ENCODE peak calls at places on chromosomes 7 and 10, in nine cellular contexts. V is stimulated activated CD8-positive, alpha-beta memory T cell treated with anti-CD3 and anti-CD28 coated beads, Interleukin-7, amount 100 ng/mL, for 4 hours; G is right atrium auricular region; F is NCI-H1436; Y is RPMI8226; A is activated CD8-positive, alpha-beta memory T cell treated with anti-CD3 and anti-CD28 coated beads for 1 hour; K is NCI-H460; T is H4; R is heart right ventricle. U is an unnamed sample.

GRCh38 chr7:14837216-14837615 is 65.3 kb downstream of the DGKB start:
- DNase-seq in A (no peak), Y (no peak), G (no peak), T (no peak), R (no peak), F (no peak), K (no peak), V (no peak), U (no peak)

GRCh38 chr10:101450277-101451080 is 96.5 kb downstream of the BTRC start:
- DNase-seq in V (no peak), K (no peak), T (no peak), A (no peak), Y (no peak), G (no peak), F (no peak), R (no peak), U (no peak)

GRCh38 chr10:6108631-6109443 is 20.0 kb downstream of the RBM17 start:
- DNase-seq in F (no peak), R (no peak), Y (peak), T (peak), A (no peak), G (no peak), V (no peak), K (peak), U (no peak)

GRCh38 chr7:51785171-51785570 is 468.6 kb upstream of the COBL start:
- DNase-seq in T (no peak), Y (no peak), G (no peak), F (no peak), R (no peak), A (no peak), V (no peak), K (no peak), U (no peak)

GRCh38 chr10:34078798-34079470 is 736.2 kb downstream of the PARD3 start:
- DNase-seq in F (no peak), Y (no peak), A (no peak), V (no peak), G (peak), K (no peak), R (peak), T (no peak), U (no peak)

GRCh38 chr7:135459076-135459475 is 50.8 kb downstream of the CNOT4 start:
- DNase-seq in T (no peak), Y (no peak), A (no peak), V (no peak), F (no peak), R (no peak), K (no peak), G (no peak), U (no peak)

GRCh38 chr7:28296571-28297483 is 115.5 kb upstream of the CREB5 start:
- DNase-seq in A (no peak), Y (no peak), T (peak), G (no peak), R (no peak), K (no peak), V (peak), F (peak), U (no peak)

GRCh38 chr10:78336402-78336791 is 302.7 kb downstream of the RPS24 start:
- DNase-seq in K (no peak), F (no peak), T (no peak), Y (no peak), R (no peak), V (no peak), G (peak), A (no peak), U (no peak)

GRCh38 chr7:105256621-105257283 is 132.0 kb downstream of the SRPK2 start:
- DNase-seq in G (no peak), V (no peak), K (no peak), Y (no peak), R (no peak), T (no peak), A (no peak), F (no peak), U (no peak)

GRCh38 chr10:107611101-107611500 is 446.6 kb upstream of the SORCS1 start:
- DNase-seq in R (no peak), F (no peak), V (no peak), A (no peak), Y (no peak), T (peak), K (peak), G (no peak), U (no peak)

GRCh38 chr10:6164271-6165095 is 38.2 kb upstream of the PFKFB3 start:
- DNase-seq in A (no peak), F (no peak), V (no peak), T (no peak), Y (no peak), G (no peak), K (no peak), R (no peak), U (no peak)

GRCh38 chr7:87082675-87083074 is 23.2 kb upstream of the ELAPOR2 start:
- DNase-seq in G (no peak), Y (no peak), R (no peak), F (no peak), K (no peak), A (no peak), V (no peak), T (no peak), U (no peak)

GRCh38 chr7:12323415-12323814 is 80.2 kb downstream of the VWDE start:
- DNase-seq in Y (no peak), T (no peak), F (no peak), A (no peak), V (no peak), K (no peak), R (no peak), G (no peak), U (no peak)

GRCh38 chr10:8449909-8450308 is 395.4 kb downstream of the GATA3 start:
- DNase-seq in A (no peak), F (no peak), Y (no peak), K (no peak), R (no peak), G (no peak), V (no peak), T (no peak), U (no peak)

GRCh38 chr7:135942614-135943013 is 34.5 kb downstream of the MTPN start:
- DNase-seq in V (no peak), G (no peak), R (no peak), K (no peak), Y (no peak), T (no peak), F (no peak), A (no peak), U (no peak)

GRCh38 chr7:155789001-155789725 is 23.1 kb downstream of the SHH start:
- DNase-seq in K (no peak), T (no peak), Y (no peak), R (no peak), V (no peak), G (no peak), A (no peak), F (no peak), U (peak)

GRCh38 chr10:79496896-79497295 is 15.4 kb upstream of the EIF5AL1 start:
- DNase-seq in Y (no peak), R (no peak), T (no peak), G (no peak), F (no peak), K (no peak), V (no peak), A (no peak), U (no peak)

GRCh38 chr10:124642076-124642710 is 102.0 kb downstream of the FAM53B start:
- DNase-seq in V (no peak), K (no peak), A (no peak), G (peak), R (peak), Y (no peak), F (no peak), T (no peak), U (peak)

GRCh38 chr7:7996568-7996967 is 28.0 kb downstream of the GLCCI1 start:
- DNase-seq in Y (peak), G (no peak), R (no peak), K (no peak), V (no peak), T (peak), A (no peak), F (no peak), U (no peak)

U was measured in spleen.